ENCODE peak calls at places on chromosomes 7 and 10, in six cellular contexts. O, Y, E, F, S and X are unnamed samples.

GRCh38 chr7:83528925-83529423 is 120.0 kb downstream of the SEMA3E start:
- DNase-seq in Y (no peak), F (no peak), S (no peak), E (no peak), O (no peak), X (no peak)

GRCh38 chr7:108824840-108825540 is 255.3 kb downstream of the DNAJB9 start:
- DNase-seq in O (no peak), S (no peak), E (no peak), Y (no peak), F (peak), X (peak)

GRCh38 chr10:116775488-116776400 is 33.4 kb upstream of the HSPA12A start:
- DNase-seq in S (no peak), F (no peak), E (no peak), O (no peak), Y (no peak), X (no peak)

GRCh38 chr7:70647801-70648491 is 484.0 kb upstream of the GALNT17 start:
- DNase-seq in E (no peak), S (no peak), F (peak), O (no peak), Y (peak), X (peak)

GRCh38 chr7:4010206-4010605 is 671.9 kb upstream of the FOXK1 start:
- DNase-seq in O (no peak), S (no peak), F (no peak), E (no peak), Y (no peak), X (no peak)

GRCh38 chr7:93981480-93981874 is 22.7 kb downstream of the BET1 start:
- DNase-seq in E (no peak), O (no peak), F (no peak), S (no peak), Y (no peak), X (no peak)

GRCh38 chr10:16891375-16892313 is 74.4 kb upstream of the RSU1 start:
- DNase-seq in S (peak), O (no peak), E (no peak), Y (peak), F (peak), X (no peak)

GRCh38 chr7:17123020-17123419 is 175.4 kb upstream of the AHR start:
- DNase-seq in O (no peak), S (no peak), E (no peak), Y (no peak), F (no peak), X (no peak)

GRCh38 chr10:30743586-30743985 is 114.0 kb upstream of the LYZL2 start:
- DNase-seq in O (no peak), F (no peak), E (no peak), S (no peak), Y (no peak), X (no peak)

GRCh38 chr10:32958085-32958991 is at the start of gene ITGB1:
- DNase-seq in S (peak), O (peak), E (peak), F (peak), Y (peak), X (peak)

GRCh38 chr7:148852272-148852671 is 31.8 kb downstream of the EZH2 start:
- DNase-seq in Y (no peak), F (no peak), S (no peak), O (no peak), E (no peak), X (no peak)
- H3K27ac ChIP-seq in Y (no peak), F (no peak), S (no peak), O (no peak), E (no peak), X (no peak)

GRCh38 chr10:119541046-119541445 is 1.5 kb downstream of the RGS10 start:
- DNase-seq in E (no peak), O (no peak), F (no peak), Y (no peak), S (no peak), X (peak)
- H3K27ac ChIP-seq in E (no peak), O (no peak), F (no peak), Y (no peak), S (peak), X (no peak)

GRCh38 chr10:128062331-128062730 is 63.9 kb downstream of the MKI67 start:
- DNase-seq in S (no peak), F (no peak), O (no peak), E (no peak), Y (no peak), X (no peak)

GRCh38 chr10:128064615-128065580 is 61.3 kb downstream of the MKI67 start:
- DNase-seq in S (peak), F (peak), Y (peak), E (peak), O (no peak), X (peak)

GRCh38 chr10:128063736-128064614 is 62.2 kb downstream of the MKI67 start:
- DNase-seq in E (no peak), Y (no peak), S (no peak), F (peak), O (no peak), X (no peak)

GRCh38 chr10:128061306-128062300 is 64.6 kb downstream of the MKI67 start:
- DNase-seq in Y (no peak), F (no peak), O (no peak), S (no peak), E (no peak), X (peak)

GRCh38 chr10:128062837-128063563 is 63.2 kb downstream of the MKI67 start:
- DNase-seq in O (no peak), E (no peak), F (no peak), S (no peak), Y (no peak), X (no peak)
- H3K27ac ChIP-seq in O (no peak), E (peak), F (peak), S (peak), Y (peak), X (peak)

GRCh38 chr10:17951868-17952371 is at the start of gene SLC39A12:
- DNase-seq in Y (no peak), S (no peak), O (no peak), E (no peak), F (peak), X (no peak)

GRCh38 chr10:17950726-17951125 is 992 bp upstream of the SLC39A12 start:
- DNase-seq in O (no peak), S (no peak), Y (no peak), E (no peak), F (no peak), X (no peak)

GRCh38 chr10:17959870-17960269 is 8.2 kb downstream of the SLC39A12 start:
- DNase-seq in E (no peak), F (no peak), Y (no peak), O (no peak), S (no peak), X (no peak)

GRCh38 chr10:17958049-17958448 is 6.3 kb downstream of the SLC39A12 start:
- DNase-seq in F (no peak), Y (no peak), O (no peak), E (no peak), S (no peak), X (no peak)

DNA sequence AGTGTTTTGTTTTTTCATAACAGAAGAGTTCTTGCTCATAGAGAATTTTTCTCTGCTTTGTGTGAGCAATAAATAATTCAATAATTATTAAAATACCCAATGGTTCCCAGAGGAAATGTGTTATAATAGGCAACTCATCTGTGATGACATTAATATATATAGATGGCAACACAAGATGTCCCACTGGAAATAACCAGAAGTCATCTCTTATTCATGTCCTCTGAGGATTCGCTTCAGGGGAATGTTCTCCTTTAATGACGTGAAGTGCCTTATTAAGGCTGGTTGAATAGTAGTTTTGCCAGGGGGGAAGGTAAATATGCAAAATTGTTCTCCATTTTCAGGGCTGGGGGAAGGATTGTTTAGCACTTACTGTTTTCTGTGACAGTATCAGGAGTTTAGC is 3.1 kb downstream of the SLC39A12 start:
- DNase-seq in E (no peak), Y (no peak), S (no peak), O (no peak), F (no peak), X (no peak)
- H3K27ac ChIP-seq in E (no peak), Y (no peak), S (no peak), O (no peak), F (no peak), X (no peak)

GRCh38 chr10:75547391-75548298 is 116.2 kb downstream of the LRMDA start:
- DNase-seq in O (no peak), E (no peak), F (peak), Y (no peak), S (no peak), X (no peak)
- H3K27ac ChIP-seq in O (no peak), E (no peak), F (no peak), Y (no peak), S (no peak), X (peak)

GRCh38 chr7:158843775-158844174 is 12.6 kb upstream of the DYNC2I1 start:
- DNase-seq in F (no peak), Y (no peak), E (no peak), S (no peak), O (no peak), X (no peak)
- H3K27ac ChIP-seq in F (no peak), Y (no peak), E (no peak), S (no peak), O (no peak), X (no peak)